ENCODE peak calls at places on chromosomes 3 and 15, in ten cellular contexts. Q, D, E, T, S, M, Z, L, F and B are unnamed samples.
A peak's percentile ranks its signal among the peaks of the same experiment; 100 is the strongest.

GRCh38 chr3:49158792-49159191 is 7.3 kb downstream of the CCDC71 start:
- DNase-seq in Z (no peak), E (no peak), Q (no peak), D (no peak), S (no peak), F (no peak), L (no peak), M (no peak), T (no peak), B (peak; percentile 95)

GRCh38 chr3:134036291-134036690 is 6.6 kb upstream of the SLCO2A1 start:
- DNase-seq in Q (no peak), M (no peak), Z (no peak), D (no peak), S (no peak), T (no peak), L (no peak), F (no peak), E (no peak), B (no peak)

GRCh38 chr3:139738697-139739096 is 60.9 kb upstream of the NMNAT3 start:
- DNase-seq in L (no peak), D (no peak), Z (no peak), M (no peak), E (no peak), S (no peak), Q (no peak), T (no peak), F (no peak), B (no peak)

GRCh38 chr3:149813367-149814281 is 609 bp downstream of the RNF13 start:
- DNase-seq in L (no peak), S (no peak), E (peak; percentile 93), M (peak; percentile 35), F (no peak), T (no peak), D (no peak), Z (peak; percentile 29), Q (no peak), B (peak; percentile 46)

GRCh38 chr3:16788440-16789057 is 96.2 kb upstream of the PLCL2 start:
- DNase-seq in S (no peak), M (no peak), E (no peak), F (no peak), T (no peak), L (no peak), Z (no peak), D (no peak), Q (no peak), B (no peak)

GRCh38 chr15:68868296-68868695 is 47.6 kb upstream of the ANP32A start:
- DNase-seq in S (no peak), Z (no peak), D (no peak), M (no peak), Q (no peak), T (no peak), L (no peak), F (no peak), E (no peak), B (no peak)

GRCh38 chr15:29182590-29182989 is 87.0 kb downstream of the NSMCE3 start:
- DNase-seq in F (no peak), D (no peak), E (no peak), Q (no peak), Z (no peak), S (no peak), L (no peak), T (no peak), M (no peak), B (no peak)

GRCh38 chr3:111577113-111577512 is 18.0 kb downstream of the ZBED2 start:
- DNase-seq in S (no peak), F (no peak), Q (no peak), L (no peak), Z (no peak), D (no peak), T (no peak), M (no peak), E (no peak), B (no peak)

GRCh38 chr15:72358532-72359180 is 17.2 kb downstream of the HEXA start:
- DNase-seq in F (no peak), T (peak; percentile 78), L (no peak), D (peak; percentile 47), E (peak; percentile 79), Z (peak; percentile 57), S (no peak), Q (no peak), M (peak; percentile 87), B (no peak)

GRCh38 chr3:84680700-84681099 is 278.1 kb upstream of the CADM2 start:
- DNase-seq in T (no peak), S (no peak), E (no peak), M (no peak), D (no peak), F (no peak), Z (no peak), Q (no peak), L (no peak), B (no peak)

GRCh38 chr15:63218114-63218808 is 28.9 kb downstream of the RAB8B start:
- DNase-seq in D (no peak), E (no peak), T (peak; percentile 55), L (no peak), Q (no peak), Z (no peak), S (no peak), M (no peak), F (no peak), B (no peak)

GRCh38 chr3:44232407-44232806 is 9.3 kb upstream of the TOPAZ1 start:
- DNase-seq in Z (no peak), F (no peak), M (no peak), D (no peak), L (no peak), E (no peak), S (no peak), T (no peak), Q (no peak), B (no peak)